ENCODE peak calls at places on chromosomes 5 and 9, in six cellular contexts. One of them, this sample, is unnamed.

GRCh38 chr9:134983506-134984371 is 66.0 kb upstream of the FCN1 start:
- DNase-seq in H9: no peak
- DNase-seq in GM23248: no peak
- DNase-seq in sciatic nerve: peak; percentile 7
- DNase-seq in cardiac fibroblast: no peak
- DNase-seq in activated gamma-delta T cell treated with anti-CD3 and anti-CD28 coated beads, Interleukin-2, amount 50 U/mL, for 16 hours: no peak
- DNase-seq in this sample: no peak

GRCh38 chr9:90073551-90073950 is 468.7 kb downstream of the GADD45G start:
- DNase-seq in sciatic nerve: no peak
- DNase-seq in cardiac fibroblast: no peak
- DNase-seq in activated gamma-delta T cell treated with anti-CD3 and anti-CD28 coated beads, Interleukin-2, amount 50 U/mL, for 16 hours: no peak
- DNase-seq in GM23248: no peak
- DNase-seq in H9: no peak
- DNase-seq in this sample: no peak

GRCh38 chr9:37251452-37251851 is 131.1 kb downstream of the ZCCHC7 start:
- DNase-seq in sciatic nerve: no peak
- DNase-seq in H9: peak; percentile 88
- DNase-seq in GM23248: no peak
- DNase-seq in activated gamma-delta T cell treated with anti-CD3 and anti-CD28 coated beads, Interleukin-2, amount 50 U/mL, for 16 hours: no peak
- DNase-seq in cardiac fibroblast: no peak
- DNase-seq in this sample: peak; percentile 31

GRCh38 chr5:74251106-74252032 is 389.2 kb downstream of the ENC1 start:
- DNase-seq in H9: no peak
- DNase-seq in cardiac fibroblast: peak; percentile 97
- DNase-seq in GM23248: peak; percentile 96
- DNase-seq in sciatic nerve: no peak
- DNase-seq in activated gamma-delta T cell treated with anti-CD3 and anti-CD28 coated beads, Interleukin-2, amount 50 U/mL, for 16 hours: no peak
- DNase-seq in this sample: no peak

GRCh38 chr9:108351571-108351970 is 504.2 kb downstream of the ACTL7B start:
- DNase-seq in sciatic nerve: no peak
- DNase-seq in cardiac fibroblast: no peak
- DNase-seq in activated gamma-delta T cell treated with anti-CD3 and anti-CD28 coated beads, Interleukin-2, amount 50 U/mL, for 16 hours: no peak
- DNase-seq in GM23248: no peak
- DNase-seq in H9: no peak
- DNase-seq in this sample: no peak

GRCh38 chr9:109641079-109641659 is 138.8 kb upstream of the PALM2AKAP2 start:
- DNase-seq in H9: no peak
- DNase-seq in GM23248: peak; percentile 5
- DNase-seq in cardiac fibroblast: no peak
- DNase-seq in sciatic nerve: no peak
- DNase-seq in activated gamma-delta T cell treated with anti-CD3 and anti-CD28 coated beads, Interleukin-2, amount 50 U/mL, for 16 hours: no peak
- DNase-seq in this sample: no peak

GRCh38 chr9:18665947-18666346 is 192.0 kb downstream of the ADAMTSL1 start:
- DNase-seq in activated gamma-delta T cell treated with anti-CD3 and anti-CD28 coated beads, Interleukin-2, amount 50 U/mL, for 16 hours: no peak
- DNase-seq in GM23248: peak; percentile 25
- DNase-seq in H9: no peak
- DNase-seq in sciatic nerve: no peak
- DNase-seq in cardiac fibroblast: peak; percentile 38
- DNase-seq in this sample: no peak

GRCh38 chr5:44385236-44385940 is 3.8 kb downstream of the FGF10 start:
- DNase-seq in H9: no peak
- DNase-seq in activated gamma-delta T cell treated with anti-CD3 and anti-CD28 coated beads, Interleukin-2, amount 50 U/mL, for 16 hours: no peak
- DNase-seq in GM23248: no peak
- DNase-seq in cardiac fibroblast: no peak
- DNase-seq in sciatic nerve: no peak
- DNase-seq in this sample: no peak

GRCh38 chr9:132797861-132798659 is 80.0 kb downstream of the AK8 start:
- DNase-seq in H9: no peak
- DNase-seq in sciatic nerve: peak; percentile 69
- DNase-seq in activated gamma-delta T cell treated with anti-CD3 and anti-CD28 coated beads, Interleukin-2, amount 50 U/mL, for 16 hours: no peak
- DNase-seq in GM23248: peak; percentile 9
- DNase-seq in cardiac fibroblast: peak; percentile 5
- DNase-seq in this sample: no peak

GRCh38 chr5:759111-759741 is 25.3 kb downstream of the ZDHHC11B start:
- DNase-seq in cardiac fibroblast: peak; percentile 32
- DNase-seq in H9: peak; percentile 46
- DNase-seq in GM23248: peak; percentile 39
- DNase-seq in sciatic nerve: peak; percentile 67
- DNase-seq in activated gamma-delta T cell treated with anti-CD3 and anti-CD28 coated beads, Interleukin-2, amount 50 U/mL, for 16 hours: no peak
- DNase-seq in this sample: peak; percentile 5

GRCh38 chr5:116652196-116652729 is 77.6 kb upstream of the SEMA6A start:
- DNase-seq in H9: peak; percentile 76
- DNase-seq in activated gamma-delta T cell treated with anti-CD3 and anti-CD28 coated beads, Interleukin-2, amount 50 U/mL, for 16 hours: no peak
- DNase-seq in cardiac fibroblast: peak; percentile 72
- DNase-seq in GM23248: peak; percentile 53
- DNase-seq in sciatic nerve: peak; percentile 79
- DNase-seq in this sample: no peak

GRCh38 chr9:73805111-73805510 is 653.4 kb downstream of the ANXA1 start:
- DNase-seq in H9: no peak
- DNase-seq in sciatic nerve: no peak
- DNase-seq in cardiac fibroblast: no peak
- DNase-seq in activated gamma-delta T cell treated with anti-CD3 and anti-CD28 coated beads, Interleukin-2, amount 50 U/mL, for 16 hours: no peak
- DNase-seq in GM23248: no peak
- DNase-seq in this sample: no peak

GRCh38 chr5:40406426-40407211 is 273.1 kb upstream of the PTGER4 start:
- DNase-seq in activated gamma-delta T cell treated with anti-CD3 and anti-CD28 coated beads, Interleukin-2, amount 50 U/mL, for 16 hours: no peak
- DNase-seq in GM23248: no peak
- DNase-seq in cardiac fibroblast: no peak
- DNase-seq in sciatic nerve: no peak
- DNase-seq in H9: no peak
- DNase-seq in this sample: no peak

GRCh38 chr9:8715792-8716191 is 916.2 kb upstream of the DMAC1 start:
- DNase-seq in sciatic nerve: no peak
- DNase-seq in H9: no peak
- DNase-seq in GM23248: no peak
- DNase-seq in cardiac fibroblast: no peak
- DNase-seq in activated gamma-delta T cell treated with anti-CD3 and anti-CD28 coated beads, Interleukin-2, amount 50 U/mL, for 16 hours: no peak
- DNase-seq in this sample: no peak

GRCh38 chr9:126700903-126701819 is 87.4 kb downstream of the LMX1B start:
- DNase-seq in activated gamma-delta T cell treated with anti-CD3 and anti-CD28 coated beads, Interleukin-2, amount 50 U/mL, for 16 hours: no peak
- DNase-seq in cardiac fibroblast: no peak
- DNase-seq in H9: no peak
- DNase-seq in sciatic nerve: no peak
- DNase-seq in GM23248: no peak
- DNase-seq in this sample: no peak

GRCh38 chr5:149228610-149229297 is 42.9 kb upstream of the AFAP1L1 start:
- DNase-seq in sciatic nerve: no peak
- DNase-seq in activated gamma-delta T cell treated with anti-CD3 and anti-CD28 coated beads, Interleukin-2, amount 50 U/mL, for 16 hours: no peak
- DNase-seq in H9: peak; percentile 46
- DNase-seq in GM23248: peak; percentile 92
- DNase-seq in cardiac fibroblast: peak; percentile 95
- DNase-seq in this sample: no peak

GRCh38 chr5:106523842-106524241 is 1146.9 kb downstream of the EFNA5 start:
- DNase-seq in sciatic nerve: no peak
- DNase-seq in H9: no peak
- DNase-seq in activated gamma-delta T cell treated with anti-CD3 and anti-CD28 coated beads, Interleukin-2, amount 50 U/mL, for 16 hours: no peak
- DNase-seq in cardiac fibroblast: peak; percentile 18
- DNase-seq in GM23248: no peak
- DNase-seq in this sample: no peak

GRCh38 chr9:21506910-21507795 is 25.0 kb upstream of the IFNE start:
- DNase-seq in cardiac fibroblast: peak; percentile 96
- DNase-seq in sciatic nerve: no peak
- DNase-seq in GM23248: peak; percentile 92
- DNase-seq in activated gamma-delta T cell treated with anti-CD3 and anti-CD28 coated beads, Interleukin-2, amount 50 U/mL, for 16 hours: no peak
- DNase-seq in H9: no peak
- DNase-seq in this sample: no peak

This sample was measured in activated B cell treated with CpG ODN at 0.5 μM for 24 hours.